ENCODE peak calls at places on chromosome 5, in nine cellular contexts. One of them, this sample, is unnamed.
A peak's percentile ranks its signal among the peaks of the same experiment; 100 is the strongest.

GRCh38 chr5:93151121-93151520 is 429.9 kb downstream of the NR2F1-AS1 start:
- DNase-seq in astrocyte: peak; percentile 42
- DNase-seq in activated naive CD8-positive, alpha-beta T cell treated with anti-CD3 and anti-CD28 coated beads, Interleukin-2, amount 50 U/mL, for 24 hours: no peak
- DNase-seq in retinal pigment epithelial cell: no peak
- DNase-seq in GM12892: no peak
- DNase-seq in GM20000: no peak
- DNase-seq in GM13976: no peak
- DNase-seq in IMR-90: peak; percentile 60
- DNase-seq in stimulated activated CD4-positive, alpha-beta T cell treated with anti-CD3 and anti-CD28 coated beads, Interleukin-2, amount 100 ng/mL, for 24 hours: no peak
- DNase-seq in this sample: no peak

GRCh38 chr5:74787424-74787823 is 20.4 kb downstream of the NSA2 start:
- DNase-seq in GM13976: no peak
- DNase-seq in activated naive CD8-positive, alpha-beta T cell treated with anti-CD3 and anti-CD28 coated beads, Interleukin-2, amount 50 U/mL, for 24 hours: no peak
- DNase-seq in GM20000: no peak
- DNase-seq in stimulated activated CD4-positive, alpha-beta T cell treated with anti-CD3 and anti-CD28 coated beads, Interleukin-2, amount 100 ng/mL, for 24 hours: no peak
- DNase-seq in retinal pigment epithelial cell: no peak
- DNase-seq in astrocyte: no peak
- DNase-seq in GM12892: no peak
- DNase-seq in IMR-90: no peak
- DNase-seq in this sample: no peak

GRCh38 chr5:79746645-79747044 is 57.0 kb downstream of the CMYA5 start:
- DNase-seq in IMR-90: no peak
- DNase-seq in GM12892: no peak
- DNase-seq in activated naive CD8-positive, alpha-beta T cell treated with anti-CD3 and anti-CD28 coated beads, Interleukin-2, amount 50 U/mL, for 24 hours: no peak
- DNase-seq in retinal pigment epithelial cell: no peak
- DNase-seq in stimulated activated CD4-positive, alpha-beta T cell treated with anti-CD3 and anti-CD28 coated beads, Interleukin-2, amount 100 ng/mL, for 24 hours: no peak
- DNase-seq in astrocyte: no peak
- DNase-seq in GM13976: no peak
- DNase-seq in GM20000: no peak
- DNase-seq in this sample: no peak

GRCh38 chr5:147558826-147559225 is 49.0 kb upstream of the DPYSL3 start:
- DNase-seq in stimulated activated CD4-positive, alpha-beta T cell treated with anti-CD3 and anti-CD28 coated beads, Interleukin-2, amount 100 ng/mL, for 24 hours: no peak
- DNase-seq in IMR-90: peak; percentile 81
- DNase-seq in GM20000: peak; percentile 9
- DNase-seq in retinal pigment epithelial cell: no peak
- DNase-seq in activated naive CD8-positive, alpha-beta T cell treated with anti-CD3 and anti-CD28 coated beads, Interleukin-2, amount 50 U/mL, for 24 hours: no peak
- DNase-seq in astrocyte: peak; percentile 68
- DNase-seq in GM12892: no peak
- DNase-seq in GM13976: peak; percentile 29
- DNase-seq in this sample: no peak

GRCh38 chr5:152142845-152143469 is 218.3 kb upstream of the GLRA1 start:
- DNase-seq in retinal pigment epithelial cell: peak; percentile 15
- DNase-seq in stimulated activated CD4-positive, alpha-beta T cell treated with anti-CD3 and anti-CD28 coated beads, Interleukin-2, amount 100 ng/mL, for 24 hours: peak; percentile 74
- DNase-seq in IMR-90: peak; percentile 50
- DNase-seq in activated naive CD8-positive, alpha-beta T cell treated with anti-CD3 and anti-CD28 coated beads, Interleukin-2, amount 50 U/mL, for 24 hours: peak; percentile 61
- DNase-seq in GM20000: peak; percentile 70
- DNase-seq in astrocyte: peak; percentile 33
- DNase-seq in GM12892: peak; percentile 19
- DNase-seq in GM13976: peak; percentile 47
- DNase-seq in this sample: peak; percentile 71

GRCh38 chr5:38772471-38772870 is 73.3 kb upstream of the OSMR start:
- DNase-seq in GM13976: no peak
- DNase-seq in astrocyte: no peak
- DNase-seq in retinal pigment epithelial cell: no peak
- DNase-seq in GM12892: no peak
- DNase-seq in activated naive CD8-positive, alpha-beta T cell treated with anti-CD3 and anti-CD28 coated beads, Interleukin-2, amount 50 U/mL, for 24 hours: no peak
- DNase-seq in GM20000: no peak
- DNase-seq in stimulated activated CD4-positive, alpha-beta T cell treated with anti-CD3 and anti-CD28 coated beads, Interleukin-2, amount 100 ng/mL, for 24 hours: no peak
- DNase-seq in IMR-90: no peak
- DNase-seq in this sample: no peak

GRCh38 chr5:170225326-170226137 is 7.3 kb upstream of the C5orf58 start:
- DNase-seq in stimulated activated CD4-positive, alpha-beta T cell treated with anti-CD3 and anti-CD28 coated beads, Interleukin-2, amount 100 ng/mL, for 24 hours: peak; percentile 81
- DNase-seq in IMR-90: peak; percentile 39
- DNase-seq in GM13976: peak; percentile 71
- DNase-seq in GM12892: no peak
- DNase-seq in retinal pigment epithelial cell: no peak
- DNase-seq in astrocyte: peak; percentile 26
- DNase-seq in activated naive CD8-positive, alpha-beta T cell treated with anti-CD3 and anti-CD28 coated beads, Interleukin-2, amount 50 U/mL, for 24 hours: peak; percentile 80
- DNase-seq in GM20000: peak; percentile 83
- DNase-seq in this sample: peak; percentile 83

GRCh38 chr5:150596313-150596712 is 44.1 kb upstream of the SYNPO start:
- DNase-seq in GM20000: no peak
- DNase-seq in GM13976: no peak
- DNase-seq in stimulated activated CD4-positive, alpha-beta T cell treated with anti-CD3 and anti-CD28 coated beads, Interleukin-2, amount 100 ng/mL, for 24 hours: no peak
- DNase-seq in retinal pigment epithelial cell: no peak
- DNase-seq in astrocyte: no peak
- DNase-seq in GM12892: no peak
- DNase-seq in IMR-90: no peak
- DNase-seq in activated naive CD8-positive, alpha-beta T cell treated with anti-CD3 and anti-CD28 coated beads, Interleukin-2, amount 50 U/mL, for 24 hours: no peak
- DNase-seq in this sample: no peak

GRCh38 chr5:61519728-61520277 is 187.7 kb downstream of the ZSWIM6 start:
- DNase-seq in stimulated activated CD4-positive, alpha-beta T cell treated with anti-CD3 and anti-CD28 coated beads, Interleukin-2, amount 100 ng/mL, for 24 hours: no peak
- DNase-seq in IMR-90: no peak
- DNase-seq in astrocyte: no peak
- DNase-seq in GM13976: no peak
- DNase-seq in GM12892: no peak
- DNase-seq in retinal pigment epithelial cell: no peak
- DNase-seq in GM20000: no peak
- DNase-seq in activated naive CD8-positive, alpha-beta T cell treated with anti-CD3 and anti-CD28 coated beads, Interleukin-2, amount 50 U/mL, for 24 hours: no peak
- DNase-seq in this sample: no peak

GRCh38 chr5:138850854-138851253 is 24.3 kb downstream of the LRRTM2 start:
- DNase-seq in GM20000: no peak
- DNase-seq in retinal pigment epithelial cell: no peak
- DNase-seq in IMR-90: no peak
- DNase-seq in GM13976: no peak
- DNase-seq in GM12892: no peak
- DNase-seq in activated naive CD8-positive, alpha-beta T cell treated with anti-CD3 and anti-CD28 coated beads, Interleukin-2, amount 50 U/mL, for 24 hours: no peak
- DNase-seq in stimulated activated CD4-positive, alpha-beta T cell treated with anti-CD3 and anti-CD28 coated beads, Interleukin-2, amount 100 ng/mL, for 24 hours: no peak
- DNase-seq in astrocyte: no peak
- DNase-seq in this sample: no peak

GRCh38 chr5:132504746-132505145 is 14.2 kb upstream of the IRF1 start:
- DNase-seq in stimulated activated CD4-positive, alpha-beta T cell treated with anti-CD3 and anti-CD28 coated beads, Interleukin-2, amount 100 ng/mL, for 24 hours: no peak
- DNase-seq in GM13976: no peak
- DNase-seq in GM20000: no peak
- DNase-seq in IMR-90: no peak
- DNase-seq in retinal pigment epithelial cell: no peak
- DNase-seq in astrocyte: no peak
- DNase-seq in GM12892: no peak
- DNase-seq in activated naive CD8-positive, alpha-beta T cell treated with anti-CD3 and anti-CD28 coated beads, Interleukin-2, amount 50 U/mL, for 24 hours: no peak
- DNase-seq in this sample: no peak

GRCh38 chr5:109784687-109785086 is 95.0 kb downstream of the MAN2A1 start:
- DNase-seq in IMR-90: peak; percentile 28
- DNase-seq in GM12892: no peak
- DNase-seq in stimulated activated CD4-positive, alpha-beta T cell treated with anti-CD3 and anti-CD28 coated beads, Interleukin-2, amount 100 ng/mL, for 24 hours: no peak
- DNase-seq in astrocyte: no peak
- DNase-seq in GM13976: no peak
- DNase-seq in activated naive CD8-positive, alpha-beta T cell treated with anti-CD3 and anti-CD28 coated beads, Interleukin-2, amount 50 U/mL, for 24 hours: no peak
- DNase-seq in GM20000: no peak
- DNase-seq in retinal pigment epithelial cell: no peak
- DNase-seq in this sample: no peak

GRCh38 chr5:219492-219891 is 1.4 kb downstream of the SDHA start:
- DNase-seq in GM13976: peak; percentile 17
- DNase-seq in retinal pigment epithelial cell: peak; percentile 32
- DNase-seq in astrocyte: peak; percentile 48
- DNase-seq in GM12892: no peak
- DNase-seq in activated naive CD8-positive, alpha-beta T cell treated with anti-CD3 and anti-CD28 coated beads, Interleukin-2, amount 50 U/mL, for 24 hours: peak; percentile 11
- DNase-seq in GM20000: no peak
- DNase-seq in stimulated activated CD4-positive, alpha-beta T cell treated with anti-CD3 and anti-CD28 coated beads, Interleukin-2, amount 100 ng/mL, for 24 hours: peak; percentile 24
- DNase-seq in IMR-90: peak; percentile 50
- DNase-seq in this sample: peak; percentile 24

GRCh38 chr5:123880875-123881274 is 368.9 kb downstream of the CSNK1G3 start:
- DNase-seq in activated naive CD8-positive, alpha-beta T cell treated with anti-CD3 and anti-CD28 coated beads, Interleukin-2, amount 50 U/mL, for 24 hours: no peak
- DNase-seq in GM12892: no peak
- DNase-seq in astrocyte: no peak
- DNase-seq in retinal pigment epithelial cell: no peak
- DNase-seq in stimulated activated CD4-positive, alpha-beta T cell treated with anti-CD3 and anti-CD28 coated beads, Interleukin-2, amount 100 ng/mL, for 24 hours: no peak
- DNase-seq in GM13976: no peak
- DNase-seq in GM20000: no peak
- DNase-seq in IMR-90: no peak
- DNase-seq in this sample: no peak

GRCh38 chr5:149900390-149900789 is 44.2 kb downstream of the PDE6A start:
- DNase-seq in stimulated activated CD4-positive, alpha-beta T cell treated with anti-CD3 and anti-CD28 coated beads, Interleukin-2, amount 100 ng/mL, for 24 hours: no peak
- DNase-seq in GM12892: no peak
- DNase-seq in IMR-90: no peak
- DNase-seq in activated naive CD8-positive, alpha-beta T cell treated with anti-CD3 and anti-CD28 coated beads, Interleukin-2, amount 50 U/mL, for 24 hours: no peak
- DNase-seq in GM13976: no peak
- DNase-seq in retinal pigment epithelial cell: no peak
- DNase-seq in GM20000: no peak
- DNase-seq in astrocyte: no peak
- DNase-seq in this sample: no peak

GRCh38 chr5:42566658-42567313 is 143.5 kb downstream of the GHR start:
- DNase-seq in IMR-90: no peak
- DNase-seq in activated naive CD8-positive, alpha-beta T cell treated with anti-CD3 and anti-CD28 coated beads, Interleukin-2, amount 50 U/mL, for 24 hours: no peak
- DNase-seq in retinal pigment epithelial cell: peak; percentile 46
- DNase-seq in astrocyte: no peak
- DNase-seq in stimulated activated CD4-positive, alpha-beta T cell treated with anti-CD3 and anti-CD28 coated beads, Interleukin-2, amount 100 ng/mL, for 24 hours: no peak
- DNase-seq in GM13976: no peak
- DNase-seq in GM12892: no peak
- DNase-seq in GM20000: no peak
- DNase-seq in this sample: no peak

GRCh38 chr5:73892806-73893205 is 266.8 kb downstream of the ARHGEF28 start:
- DNase-seq in retinal pigment epithelial cell: no peak
- DNase-seq in IMR-90: peak; percentile 96
- DNase-seq in GM20000: no peak
- DNase-seq in GM13976: no peak
- DNase-seq in astrocyte: peak; percentile 94
- DNase-seq in GM12892: no peak
- DNase-seq in stimulated activated CD4-positive, alpha-beta T cell treated with anti-CD3 and anti-CD28 coated beads, Interleukin-2, amount 100 ng/mL, for 24 hours: no peak
- DNase-seq in activated naive CD8-positive, alpha-beta T cell treated with anti-CD3 and anti-CD28 coated beads, Interleukin-2, amount 50 U/mL, for 24 hours: no peak
- DNase-seq in this sample: no peak

GRCh38 chr5:166433679-166434078 is 1857.8 kb upstream of the WWC1 start:
- DNase-seq in activated naive CD8-positive, alpha-beta T cell treated with anti-CD3 and anti-CD28 coated beads, Interleukin-2, amount 50 U/mL, for 24 hours: no peak
- DNase-seq in GM12892: no peak
- DNase-seq in GM13976: no peak
- DNase-seq in retinal pigment epithelial cell: no peak
- DNase-seq in GM20000: no peak
- DNase-seq in IMR-90: no peak
- DNase-seq in astrocyte: no peak
- DNase-seq in stimulated activated CD4-positive, alpha-beta T cell treated with anti-CD3 and anti-CD28 coated beads, Interleukin-2, amount 100 ng/mL, for 24 hours: no peak
- DNase-seq in this sample: no peak

GRCh38 chr5:172179032-172179989 is 8.7 kb downstream of the STK10 start:
- DNase-seq in retinal pigment epithelial cell: no peak
- DNase-seq in IMR-90: peak; percentile 40
- DNase-seq in astrocyte: peak; percentile 64
- DNase-seq in stimulated activated CD4-positive, alpha-beta T cell treated with anti-CD3 and anti-CD28 coated beads, Interleukin-2, amount 100 ng/mL, for 24 hours: peak; percentile 44
- DNase-seq in GM12892: peak; percentile 61
- DNase-seq in GM20000: peak; percentile 57
- DNase-seq in GM13976: peak; percentile 74
- DNase-seq in activated naive CD8-positive, alpha-beta T cell treated with anti-CD3 and anti-CD28 coated beads, Interleukin-2, amount 50 U/mL, for 24 hours: peak; percentile 64
- DNase-seq in this sample: peak; percentile 71

GRCh38 chr5:37836173-37837100 is 3.4 kb downstream of the GDNF start:
- DNase-seq in GM12892: peak; percentile 22
- DNase-seq in IMR-90: peak; percentile 29
- DNase-seq in astrocyte: no peak
- DNase-seq in activated naive CD8-positive, alpha-beta T cell treated with anti-CD3 and anti-CD28 coated beads, Interleukin-2, amount 50 U/mL, for 24 hours: no peak
- DNase-seq in stimulated activated CD4-positive, alpha-beta T cell treated with anti-CD3 and anti-CD28 coated beads, Interleukin-2, amount 100 ng/mL, for 24 hours: peak; percentile 4
- DNase-seq in GM13976: peak; percentile 37
- DNase-seq in retinal pigment epithelial cell: no peak
- DNase-seq in GM20000: peak; percentile 34
- DNase-seq in this sample: peak; percentile 11

GRCh38 chr5:140345919-140346347 is 470 bp downstream of the HBEGF start:
- DNase-seq in GM13976: peak; percentile 56
- DNase-seq in GM12892: peak; percentile 53
- DNase-seq in activated naive CD8-positive, alpha-beta T cell treated with anti-CD3 and anti-CD28 coated beads, Interleukin-2, amount 50 U/mL, for 24 hours: peak; percentile 36
- DNase-seq in stimulated activated CD4-positive, alpha-beta T cell treated with anti-CD3 and anti-CD28 coated beads, Interleukin-2, amount 100 ng/mL, for 24 hours: no peak
- DNase-seq in IMR-90: peak; percentile 66
- DNase-seq in astrocyte: peak; percentile 56
- DNase-seq in retinal pigment epithelial cell: no peak
- DNase-seq in GM20000: no peak
- DNase-seq in this sample: peak; percentile 48

This sample was measured in stimulated activated naive CD8-positive, alpha-beta T cell treated with anti-CD3 and anti-CD28 coated beads, Interleukin-15, Interleukin-2, amounts not matched to agents 100 U/mL and 50 U/mL, for 24 hours.